ENCODE peak calls at places on chromosomes 13 and 19, in seven cellular contexts. L is activated T-cell treated with anti-CD3 and anti-CD28 coated beads, Interleukin-2, amount 50 U/mL, for 72 hours; U is WTC11; M is Right ventricle myocardium superior; X is AG08395; T is GOT3; B is esophagus squamous epithelium. Q is an unnamed sample.

GRCh38 chr13:42478531-42479156 is 95.3 kb upstream of the TNFSF11 start:
- DNase-seq in B (no peak), X (no peak), U (no peak), L (no peak), M (no peak), T (no peak), Q (no peak)

GRCh38 chr13:29106651-29107050 is 286.5 kb downstream of the MTUS2 start:
- DNase-seq in L (no peak), M (no peak), B (no peak), T (no peak), U (no peak), X (no peak), Q (no peak)

GRCh38 chr13:93227906-93228801 is 1.5 kb downstream of the GPC6 start:
- DNase-seq in T (peak; percentile 55), L (no peak), M (peak; percentile 54), B (no peak), X (peak; percentile 62), U (peak; percentile 79), Q (peak; percentile 24)

GRCh38 chr13:30466841-30467252 is 1.1 kb upstream of the HMGB1 start:
- DNase-seq in B (no peak), X (no peak), M (no peak), L (no peak), U (no peak), T (no peak), Q (no peak)

GRCh38 chr19:18519962-18520847 is 1.7 kb downstream of the ELL start:
- DNase-seq in M (no peak), X (peak; percentile 76), B (no peak), U (peak; percentile 67), T (peak; percentile 22), L (peak; percentile 65), Q (peak; percentile 10)

GRCh38 chr13:98333481-98333880 is 156.4 kb upstream of the RNF113B start:
- DNase-seq in X (no peak), L (no peak), B (no peak), T (no peak), M (no peak), U (no peak), Q (peak; percentile 44)

GRCh38 chr13:72255908-72256307 is 388.9 kb upstream of the DACH1 start:
- DNase-seq in M (no peak), U (peak; percentile 58), B (no peak), X (peak; percentile 49), T (no peak), L (no peak), Q (no peak)

GRCh38 chr13:97911311-97912138 is 42.0 kb upstream of the IPO5 start:
- DNase-seq in B (no peak), M (no peak), U (peak; percentile 63), T (no peak), L (peak; percentile 33), X (peak; percentile 56), Q (no peak)

GRCh38 chr19:11535792-11536595 is 2.7 kb upstream of the CNN1 start:
- DNase-seq in T (peak; percentile 75), L (peak; percentile 96), M (peak; percentile 94), X (peak; percentile 98), U (peak; percentile 94), B (peak; percentile 45), Q (peak; percentile 79)

GRCh38 chr19:16457195-16457953 is 14.4 kb downstream of the EPS15L1 start:
- DNase-seq in B (no peak), M (peak; percentile 66), X (peak; percentile 57), L (no peak), U (peak; percentile 32), T (no peak), Q (no peak)

GRCh38 chr13:92833071-92833470 is 393.5 kb upstream of the GPC6 start:
- DNase-seq in U (no peak), L (no peak), X (no peak), M (no peak), B (no peak), T (no peak), Q (no peak)

GRCh38 chr13:45315520-45316167 is 25.3 kb downstream of the TPT1 start:
- DNase-seq in T (no peak), X (no peak), M (peak; percentile 67), B (no peak), U (no peak), L (no peak), Q (no peak)

GRCh38 chr19:1837625-1838105 is 10.6 kb downstream of the REXO1 start:
- DNase-seq in X (peak; percentile 84), U (peak; percentile 88), B (no peak), T (no peak), L (peak; percentile 78), M (no peak), Q (no peak)

GRCh38 chr13:112428704-112429103 is 52.5 kb downstream of the SPACA7 start:
- DNase-seq in U (no peak), T (no peak), X (no peak), B (no peak), L (no peak), M (no peak), Q (no peak)